ENCODE peak calls at places on chromosome 20, in five cellular contexts. F is AG04450; S is CD8-positive, alpha-beta T cell; G is dorsolateral prefrontal cortex; O is psoas muscle. J is an unnamed sample.
A peak's percentile ranks its signal among the peaks of the same experiment; 100 is the strongest.

GRCh38 chr20:17620371-17621228 is 50.7 kb downstream of the DSTN start:
- DNase-seq in F (no peak), S (no peak), G (no peak), O (no peak), J (no peak)

GRCh38 chr20:10629946-10630345 is 43.9 kb downstream of the JAG1 start:
- DNase-seq in F (no peak), S (no peak), G (no peak), O (no peak), J (no peak)

GRCh38 chr20:38198238-38198861 is 33.3 kb upstream of the TGM2 start:
- DNase-seq in F (no peak), S (no peak), G (no peak), O (no peak), J (peak; percentile 59)

GRCh38 chr20:38355161-38356012 is 9.1 kb downstream of the LBP start:
- DNase-seq in F (no peak), S (no peak), G (no peak), O (no peak), J (no peak)

GRCh38 chr20:52483382-52483781 is 291.8 kb upstream of the ZFP64 start:
- DNase-seq in F (no peak), S (no peak), G (no peak), O (no peak), J (no peak)

GRCh38 chr20:38152175-38153010 is 12.7 kb downstream of the TGM2 start:
- DNase-seq in F (no peak), S (no peak), G (no peak), O (peak; percentile 84), J (peak; percentile 39)

GRCh38 chr20:45452772-45453171 is 16.8 kb upstream of the WFDC2 start:
- DNase-seq in F (no peak), S (no peak), G (no peak), O (no peak), J (no peak)

GRCh38 chr20:17570347-17571152 is 675 bp downstream of the DSTN start:
- DNase-seq in F (no peak), S (peak; percentile 3), G (no peak), O (peak; percentile 56), J (peak; percentile 41)

GRCh38 chr20:37276494-37277252 is 12.8 kb upstream of the MANBAL start:
- DNase-seq in F (peak; percentile 85), S (no peak), G (peak; percentile 40), O (peak; percentile 33), J (peak; percentile 89)

GRCh38 chr20:6519556-6519955 is 247.9 kb upstream of the BMP2 start:
- DNase-seq in F (peak; percentile 47), S (no peak), G (no peak), O (no peak), J (peak; percentile 75)

GRCh38 chr20:31606928-31607639 is 2.0 kb downstream of the ID1 start:
- DNase-seq in F (no peak), S (no peak), G (no peak), O (peak; percentile 69), J (peak; percentile 79)

GRCh38 chr20:38067717-38068365 is 34.3 kb downstream of the RPRD1B start:
- DNase-seq in F (no peak), S (no peak), G (no peak), O (no peak), J (no peak)

GRCh38 chr20:36544134-36545018 is 3.1 kb downstream of the MYL9 start:
- DNase-seq in F (no peak), S (no peak), G (no peak), O (no peak), J (peak; percentile 82)

GRCh38 chr20:13856356-13856755 is 71.5 kb downstream of the NDUFAF5 start:
- DNase-seq in F (no peak), S (no peak), G (no peak), O (no peak), J (peak; percentile 7)

GRCh38 chr20:60046011-60046413 is 87.8 kb downstream of the CDH26 start:
- DNase-seq in F (no peak), S (no peak), G (no peak), O (no peak), J (peak; percentile 12)

GRCh38 chr20:4067600-4068261 is 52.4 kb upstream of the RNF24 start:
- DNase-seq in F (no peak), S (no peak), G (no peak), O (no peak), J (peak; percentile 94)

DNA sequence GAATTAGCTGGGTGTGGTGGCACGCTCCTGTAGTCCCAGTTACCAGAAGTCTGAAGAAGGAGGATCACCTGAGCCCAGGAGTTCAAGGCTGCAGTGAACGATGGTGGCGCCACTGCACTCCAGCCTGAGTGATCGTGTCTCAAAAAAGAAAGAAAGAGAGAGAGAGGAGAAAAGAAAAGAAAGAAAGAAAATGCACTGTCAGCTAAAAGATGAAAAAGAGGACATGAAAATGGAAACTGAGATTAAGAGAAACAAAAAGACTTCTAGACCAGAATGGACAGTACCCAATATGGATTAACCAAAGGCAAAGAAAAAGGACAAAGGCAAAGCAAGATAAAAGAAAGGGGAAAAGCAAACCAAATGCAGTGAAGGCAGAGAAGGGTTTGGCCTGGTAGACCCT is 9.0 kb upstream of the RALGAPA2 start:
- DNase-seq in F (no peak), S (no peak), G (no peak), O (no peak), J (no peak)
- TF ChIP-seq CTCF in F (no peak), S (no peak), G (no peak), O (no peak), J (no peak)

GRCh38 chr20:25050501-25051350 is 7.2 kb downstream of the ACSS1 start:
- DNase-seq in F (no peak), S (no peak), G (no peak), O (no peak), J (no peak)

GRCh38 chr20:25050082-25050481 is 7.9 kb downstream of the ACSS1 start:
- DNase-seq in F (no peak), S (no peak), G (no peak), O (no peak), J (no peak)

GRCh38 chr20:25047766-25048165 is 10.2 kb downstream of the ACSS1 start:
- DNase-seq in F (no peak), S (no peak), G (peak; percentile 12), O (no peak), J (no peak)

GRCh38 chr20:25048519-25048952 is 9.4 kb downstream of the ACSS1 start:
- DNase-seq in F (no peak), S (no peak), G (peak; percentile 37), O (no peak), J (no peak)

DNA sequence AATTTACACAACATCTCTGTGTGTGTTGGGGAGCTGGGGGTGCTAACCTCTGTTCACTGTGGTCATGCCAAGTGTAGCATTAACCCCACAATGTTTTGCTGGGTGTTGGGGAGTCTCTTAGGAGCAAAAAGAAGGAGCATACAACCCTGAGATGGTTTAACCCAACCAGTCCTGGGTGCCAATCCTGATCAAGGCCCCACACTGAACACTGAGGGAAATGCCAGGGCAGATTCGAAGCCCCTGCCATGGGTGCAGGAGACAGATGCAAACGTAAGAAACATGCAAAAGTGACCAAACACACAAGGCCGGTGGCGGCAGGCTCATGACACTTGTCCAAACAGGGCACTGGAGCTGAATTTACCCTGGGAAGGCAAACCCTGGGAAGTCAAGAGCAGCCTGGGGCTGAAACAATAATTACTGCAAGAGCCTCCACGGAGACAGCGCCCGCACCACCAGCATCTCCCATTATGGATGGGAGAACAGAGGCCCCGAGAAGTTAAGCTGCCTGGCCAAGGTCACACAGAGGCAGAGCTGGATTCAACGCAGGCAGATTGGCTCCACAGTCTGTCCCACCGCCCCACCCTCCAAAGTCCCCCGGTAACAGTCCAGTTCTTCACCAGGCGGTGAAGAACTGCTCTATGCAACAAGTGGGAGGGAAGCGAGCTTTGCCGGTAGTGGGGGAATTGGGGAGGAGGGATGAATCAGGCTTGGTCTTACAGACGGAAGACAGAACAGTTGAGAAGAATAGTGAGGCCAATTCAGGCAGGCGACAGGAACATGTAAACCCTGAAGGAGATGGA is 8.5 kb downstream of the ACSS1 start:
- DNase-seq in F (no peak), S (no peak), G (no peak), O (no peak), J (no peak)
- H3K4me3 ChIP-seq in F (no peak overlapping the region), S (no peak overlapping the region), G (no peak overlapping the region), O (no peak overlapping the region), J (no peak overlapping the region)

DNA sequence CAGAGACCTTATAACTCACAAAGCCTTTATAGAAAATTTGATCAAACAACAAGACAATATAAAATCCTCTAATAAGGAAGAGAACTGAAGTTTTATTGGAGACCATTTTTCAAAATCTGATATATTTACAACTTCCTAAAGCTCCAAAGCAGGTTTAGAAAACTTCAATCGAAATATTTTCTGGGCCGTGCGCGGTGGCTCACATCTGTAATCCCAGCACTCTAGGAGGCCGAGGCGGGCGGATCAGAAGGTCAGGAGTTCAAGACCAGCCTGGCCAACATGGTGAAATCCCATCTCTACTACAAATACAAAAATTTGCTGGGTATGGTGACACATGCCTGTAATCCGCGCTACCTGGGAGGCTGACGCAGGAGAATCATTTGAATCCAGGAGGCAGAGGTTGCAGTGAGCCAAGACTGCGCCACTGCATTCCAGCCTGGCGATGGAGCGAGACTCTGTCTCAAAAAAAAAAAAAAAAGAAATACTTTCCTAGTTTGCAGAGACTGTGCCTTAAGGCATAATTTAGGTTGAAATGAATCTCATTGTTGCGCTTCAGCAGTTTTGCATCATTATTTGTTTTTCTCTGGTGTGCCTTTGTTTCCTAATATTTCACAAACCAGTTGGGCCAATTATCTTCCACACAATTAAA is 60.6 kb upstream of the ASIP start:
- DNase-seq in F (no peak), S (no peak), G (no peak), O (no peak), J (no peak)
- TF ChIP-seq CTCF in F (no peak), S (no peak), G (no peak), O (no peak), J (no peak)

GRCh38 chr20:404088-404487 is 4.0 kb upstream of the RBCK1 start:
- DNase-seq in F (no peak), S (no peak), G (no peak), O (no peak), J (no peak)

GRCh38 chr20:407953-408842 is at the start of gene RBCK1:
- DNase-seq in F (peak; percentile 36), S (peak; percentile 81), G (peak; percentile 83), O (peak; percentile 86), J (peak; percentile 67)

GRCh38 chr20:408843-409696 is 971 bp downstream of the RBCK1 start:
- DNase-seq in F (no peak), S (no peak), G (no peak), O (no peak), J (no peak)

GRCh38 chr20:407097-407952 is 774 bp upstream of the RBCK1 start:
- DNase-seq in F (peak; percentile 29), S (peak; percentile 55), G (peak; percentile 80), O (peak; percentile 77), J (peak; percentile 77)

GRCh38 chr20:406200-407096 is 1.7 kb upstream of the RBCK1 start:
- DNase-seq in F (no peak), S (no peak), G (no peak), O (no peak), J (no peak)
- H3K4me3 ChIP-seq in F (no peak overlapping the region), S (no peak overlapping the region), G (peak overlapping the region; percentile 87), O (no peak overlapping the region), J (no peak overlapping the region)